ENCODE peak calls at places on chromosomes 16 and 17, in seven cellular contexts. One of them, this sample, is unnamed.
A peak's percentile ranks its signal among the peaks of the same experiment; 100 is the strongest.

GRCh38 chr17:68381076-68381900 is 76.0 kb downstream of the WIPI1 start:
- DNase-seq in effector memory CD4-positive, alpha-beta T cell: no peak
- DNase-seq in adrenal gland: peak; percentile 57
- DNase-seq in cardiac muscle cell: no peak
- DNase-seq in IMR-90: peak; percentile 97
- DNase-seq in neural progenitor cell: no peak
- DNase-seq in pancreas: no peak
- DNase-seq in this sample: peak; percentile 40

GRCh38 chr16:84391151-84391873 is 23.0 kb downstream of the ATP2C2 start:
- DNase-seq in cardiac muscle cell: no peak
- DNase-seq in IMR-90: peak; percentile 46
- DNase-seq in neural progenitor cell: no peak
- DNase-seq in pancreas: no peak
- DNase-seq in adrenal gland: no peak
- DNase-seq in effector memory CD4-positive, alpha-beta T cell: no peak
- DNase-seq in this sample: peak; percentile 66

GRCh38 chr16:56137269-56137668 is 54.0 kb upstream of the GNAO1 start:
- DNase-seq in cardiac muscle cell: no peak
- DNase-seq in IMR-90: no peak
- DNase-seq in pancreas: no peak
- DNase-seq in adrenal gland: no peak
- DNase-seq in neural progenitor cell: no peak
- DNase-seq in effector memory CD4-positive, alpha-beta T cell: no peak
- DNase-seq in this sample: no peak

GRCh38 chr17:1491406-1492248 is 859 bp downstream of the MYO1C start:
- DNase-seq in effector memory CD4-positive, alpha-beta T cell: no peak
- DNase-seq in cardiac muscle cell: peak; percentile 82
- DNase-seq in pancreas: peak; percentile 87
- DNase-seq in adrenal gland: no peak
- DNase-seq in IMR-90: no peak
- DNase-seq in neural progenitor cell: peak; percentile 77
- DNase-seq in this sample: peak; percentile 91

GRCh38 chr16:86061318-86061695 is 162.3 kb downstream of the IRF8 start:
- DNase-seq in neural progenitor cell: no peak
- DNase-seq in pancreas: peak; percentile 35
- DNase-seq in adrenal gland: no peak
- DNase-seq in cardiac muscle cell: no peak
- DNase-seq in effector memory CD4-positive, alpha-beta T cell: no peak
- DNase-seq in IMR-90: no peak
- DNase-seq in this sample: no peak

GRCh38 chr17:77304051-77304745 is 163.4 kb downstream of the SEC14L1 start:
- DNase-seq in cardiac muscle cell: no peak
- DNase-seq in pancreas: no peak
- DNase-seq in effector memory CD4-positive, alpha-beta T cell: no peak
- DNase-seq in neural progenitor cell: no peak
- DNase-seq in IMR-90: no peak
- DNase-seq in adrenal gland: no peak
- DNase-seq in this sample: no peak

GRCh38 chr16:73058616-73059409 is 10.9 kb upstream of the ZFHX3 start:
- DNase-seq in pancreas: peak; percentile 73
- DNase-seq in adrenal gland: no peak
- DNase-seq in IMR-90: peak; percentile 43
- DNase-seq in effector memory CD4-positive, alpha-beta T cell: no peak
- DNase-seq in cardiac muscle cell: peak; percentile 72
- DNase-seq in neural progenitor cell: peak; percentile 88
- DNase-seq in this sample: peak; percentile 58

GRCh38 chr16:47779201-47780016 is 318.3 kb downstream of the PHKB start:
- DNase-seq in adrenal gland: peak; percentile 30
- DNase-seq in IMR-90: peak; percentile 28
- DNase-seq in neural progenitor cell: no peak
- DNase-seq in pancreas: no peak
- DNase-seq in cardiac muscle cell: no peak
- DNase-seq in effector memory CD4-positive, alpha-beta T cell: no peak
- DNase-seq in this sample: peak; percentile 40

GRCh38 chr17:83100853-83101391 is 21.5 kb downstream of the METRNL start:
- DNase-seq in IMR-90: no peak
- DNase-seq in adrenal gland: no peak
- DNase-seq in neural progenitor cell: no peak
- DNase-seq in pancreas: no peak
- DNase-seq in effector memory CD4-positive, alpha-beta T cell: no peak
- DNase-seq in cardiac muscle cell: no peak
- DNase-seq in this sample: no peak

GRCh38 chr16:60151987-60152386 is 1417.9 kb upstream of the GOT2 start:
- DNase-seq in cardiac muscle cell: no peak
- DNase-seq in effector memory CD4-positive, alpha-beta T cell: no peak
- DNase-seq in pancreas: no peak
- DNase-seq in IMR-90: no peak
- DNase-seq in adrenal gland: no peak
- DNase-seq in neural progenitor cell: no peak
- DNase-seq in this sample: no peak

GRCh38 chr17:279776-280175 is 72.8 kb downstream of the RPH3AL start:
- DNase-seq in neural progenitor cell: no peak
- DNase-seq in IMR-90: no peak
- DNase-seq in cardiac muscle cell: no peak
- DNase-seq in adrenal gland: no peak
- DNase-seq in pancreas: peak; percentile 19
- DNase-seq in effector memory CD4-positive, alpha-beta T cell: no peak
- DNase-seq in this sample: no peak

GRCh38 chr17:76726231-76726765 is at the start of gene JMJD6:
- DNase-seq in cardiac muscle cell: peak; percentile 95
- DNase-seq in effector memory CD4-positive, alpha-beta T cell: no peak
- DNase-seq in adrenal gland: peak; percentile 98
- DNase-seq in neural progenitor cell: peak; percentile 98
- DNase-seq in pancreas: peak; percentile 94
- DNase-seq in IMR-90: peak; percentile 95
- DNase-seq in this sample: peak; percentile 98

GRCh38 chr17:63550816-63551639 is 751 bp downstream of the DCAF7 start:
- DNase-seq in pancreas: no peak
- DNase-seq in effector memory CD4-positive, alpha-beta T cell: no peak
- DNase-seq in cardiac muscle cell: peak; percentile 80
- DNase-seq in adrenal gland: peak; percentile 49
- DNase-seq in IMR-90: peak; percentile 29
- DNase-seq in neural progenitor cell: peak; percentile 74
- DNase-seq in this sample: no peak

GRCh38 chr16:22857296-22857695 is 43.3 kb downstream of the HS3ST2 start:
- DNase-seq in cardiac muscle cell: no peak
- DNase-seq in IMR-90: no peak
- DNase-seq in pancreas: no peak
- DNase-seq in adrenal gland: no peak
- DNase-seq in effector memory CD4-positive, alpha-beta T cell: no peak
- DNase-seq in neural progenitor cell: no peak
- DNase-seq in this sample: no peak

GRCh38 chr17:13140750-13141149 is 122.9 kb upstream of the ELAC2 start:
- DNase-seq in effector memory CD4-positive, alpha-beta T cell: no peak
- DNase-seq in neural progenitor cell: peak; percentile 86
- DNase-seq in cardiac muscle cell: no peak
- DNase-seq in pancreas: no peak
- DNase-seq in IMR-90: peak; percentile 24
- DNase-seq in adrenal gland: no peak
- DNase-seq in this sample: no peak

GRCh38 chr17:63538693-63539595 is 11.3 kb upstream of the DCAF7 start:
- DNase-seq in effector memory CD4-positive, alpha-beta T cell: no peak
- DNase-seq in neural progenitor cell: no peak
- DNase-seq in cardiac muscle cell: no peak
- DNase-seq in IMR-90: no peak
- DNase-seq in pancreas: no peak
- DNase-seq in adrenal gland: no peak
- DNase-seq in this sample: no peak

GRCh38 chr16:12207939-12208338 is 231.4 kb downstream of the SNX29 start:
- DNase-seq in pancreas: no peak
- DNase-seq in effector memory CD4-positive, alpha-beta T cell: no peak
- DNase-seq in neural progenitor cell: no peak
- DNase-seq in IMR-90: no peak
- DNase-seq in adrenal gland: no peak
- DNase-seq in cardiac muscle cell: no peak
- DNase-seq in this sample: no peak

GRCh38 chr17:38881600-38882191 is 11.8 kb downstream of the LASP1 start:
- DNase-seq in IMR-90: peak; percentile 48
- DNase-seq in neural progenitor cell: peak; percentile 6
- DNase-seq in effector memory CD4-positive, alpha-beta T cell: no peak
- DNase-seq in adrenal gland: no peak
- DNase-seq in pancreas: no peak
- DNase-seq in cardiac muscle cell: peak; percentile 72
- DNase-seq in this sample: peak; percentile 90

GRCh38 chr17:50638851-50639767 is 4.4 kb downstream of the ABCC3 start:
- DNase-seq in cardiac muscle cell: no peak
- DNase-seq in neural progenitor cell: no peak
- DNase-seq in adrenal gland: peak; percentile 99
- DNase-seq in effector memory CD4-positive, alpha-beta T cell: no peak
- DNase-seq in pancreas: peak; percentile 87
- DNase-seq in IMR-90: peak; percentile 97
- DNase-seq in this sample: peak; percentile 94

GRCh38 chr17:17772231-17772630 is 64.6 kb downstream of the SREBF1 start:
- DNase-seq in effector memory CD4-positive, alpha-beta T cell: no peak
- DNase-seq in cardiac muscle cell: no peak
- DNase-seq in IMR-90: no peak
- DNase-seq in adrenal gland: no peak
- DNase-seq in neural progenitor cell: no peak
- DNase-seq in pancreas: no peak
- DNase-seq in this sample: no peak

GRCh38 chr16:87843678-87844373 is 25.5 kb downstream of the SLC7A5 start:
- DNase-seq in adrenal gland: no peak
- DNase-seq in neural progenitor cell: no peak
- DNase-seq in effector memory CD4-positive, alpha-beta T cell: no peak
- DNase-seq in cardiac muscle cell: no peak
- DNase-seq in IMR-90: no peak
- DNase-seq in pancreas: no peak
- DNase-seq in this sample: no peak
- H3K4me1 ChIP-seq in adrenal gland: peaks cover 6% of the 10 kb centered on the region
- H3K4me1 ChIP-seq in neural progenitor cell: peaks cover 26% of the 10 kb centered on the region
- H3K4me1 ChIP-seq in effector memory CD4-positive, alpha-beta T cell: no peaks in the 10 kb centered on the region
- H3K4me1 ChIP-seq in cardiac muscle cell: no peaks in the 10 kb centered on the region
- H3K4me1 ChIP-seq in IMR-90: no peaks in the 10 kb centered on the region
- H3K4me1 ChIP-seq in pancreas: no peaks in the 10 kb centered on the region
- H3K4me1 ChIP-seq in this sample: no peaks in the 10 kb centered on the region

GRCh38 chr16:49817754-49818507 is 38.0 kb downstream of the ZNF423 start:
- DNase-seq in pancreas: no peak
- DNase-seq in neural progenitor cell: no peak
- DNase-seq in IMR-90: no peak
- DNase-seq in adrenal gland: no peak
- DNase-seq in effector memory CD4-positive, alpha-beta T cell: no peak
- DNase-seq in cardiac muscle cell: no peak
- DNase-seq in this sample: no peak
- H3K27ac ChIP-seq in pancreas: no peak overlapping the region
- H3K27ac ChIP-seq in neural progenitor cell: peak overlapping the region; percentile 37
- H3K27ac ChIP-seq in IMR-90: no peak overlapping the region
- H3K27ac ChIP-seq in adrenal gland: no peak overlapping the region
- H3K27ac ChIP-seq in effector memory CD4-positive, alpha-beta T cell: no peak overlapping the region
- H3K27ac ChIP-seq in cardiac muscle cell: no peak overlapping the region
- H3K27ac ChIP-seq in this sample: no peak overlapping the region

GRCh38 chr17:27793906-27794380 is 6.4 kb downstream of the NOS2 start:
- DNase-seq in neural progenitor cell: no peak
- DNase-seq in IMR-90: no peak
- DNase-seq in pancreas: no peak
- DNase-seq in adrenal gland: no peak
- DNase-seq in cardiac muscle cell: no peak
- DNase-seq in effector memory CD4-positive, alpha-beta T cell: no peak
- DNase-seq in this sample: no peak
- H3K4me3 ChIP-seq in neural progenitor cell: peak overlapping the region; percentile 51
- H3K4me3 ChIP-seq in IMR-90: no peak overlapping the region
- H3K4me3 ChIP-seq in pancreas: no peak overlapping the region
- H3K4me3 ChIP-seq in adrenal gland: no peak overlapping the region
- H3K4me3 ChIP-seq in cardiac muscle cell: peak overlapping the region; percentile 10
- H3K4me3 ChIP-seq in effector memory CD4-positive, alpha-beta T cell: no peak overlapping the region
- H3K4me3 ChIP-seq in this sample: peak overlapping the region; percentile 23

GRCh38 chr16:3152273-3153076 is 17.6 kb downstream of the ZNF213 start:
- DNase-seq in effector memory CD4-positive, alpha-beta T cell: peak; percentile 55
- DNase-seq in adrenal gland: peak; percentile 86
- DNase-seq in IMR-90: peak; percentile 90
- DNase-seq in pancreas: peak; percentile 90
- DNase-seq in neural progenitor cell: peak; percentile 94
- DNase-seq in cardiac muscle cell: peak; percentile 78
- DNase-seq in this sample: peak; percentile 92
- H3K4me1 ChIP-seq in effector memory CD4-positive, alpha-beta T cell: peaks cover 11% of the 10 kb centered on the region
- H3K4me1 ChIP-seq in adrenal gland: peaks cover 26% of the 10 kb centered on the region
- H3K4me1 ChIP-seq in IMR-90: peaks cover 3% of the 10 kb centered on the region
- H3K4me1 ChIP-seq in pancreas: peaks cover 9% of the 10 kb centered on the region
- H3K4me1 ChIP-seq in neural progenitor cell: no peaks in the 10 kb centered on the region
- H3K4me1 ChIP-seq in cardiac muscle cell: no peaks in the 10 kb centered on the region
- H3K4me1 ChIP-seq in this sample: no peaks in the 10 kb centered on the region

GRCh38 chr17:81616877-81617276 is 20.0 kb downstream of the NPLOC4 start:
- DNase-seq in cardiac muscle cell: no peak
- DNase-seq in neural progenitor cell: no peak
- DNase-seq in IMR-90: no peak
- DNase-seq in pancreas: no peak
- DNase-seq in effector memory CD4-positive, alpha-beta T cell: no peak
- DNase-seq in adrenal gland: no peak
- DNase-seq in this sample: no peak
- H3K27ac ChIP-seq in cardiac muscle cell: no peak overlapping the region
- H3K27ac ChIP-seq in neural progenitor cell: no peak overlapping the region
- H3K27ac ChIP-seq in IMR-90: no peak overlapping the region
- H3K27ac ChIP-seq in pancreas: no peak overlapping the region
- H3K27ac ChIP-seq in effector memory CD4-positive, alpha-beta T cell: no peak overlapping the region
- H3K27ac ChIP-seq in adrenal gland: no peak overlapping the region
- H3K27ac ChIP-seq in this sample: no peak overlapping the region

GRCh38 chr17:31582151-31582907 is 190.9 kb downstream of the RAB11FIP4 start:
- DNase-seq in pancreas: no peak
- DNase-seq in effector memory CD4-positive, alpha-beta T cell: no peak
- DNase-seq in neural progenitor cell: no peak
- DNase-seq in cardiac muscle cell: no peak
- DNase-seq in IMR-90: peak; percentile 36
- DNase-seq in adrenal gland: peak; percentile 68
- DNase-seq in this sample: peak; percentile 88

GRCh38 chr17:31581022-31581483 is 189.6 kb downstream of the RAB11FIP4 start:
- DNase-seq in IMR-90: peak; percentile 68
- DNase-seq in pancreas: peak; percentile 76
- DNase-seq in neural progenitor cell: no peak
- DNase-seq in cardiac muscle cell: no peak
- DNase-seq in adrenal gland: peak; percentile 54
- DNase-seq in effector memory CD4-positive, alpha-beta T cell: no peak
- DNase-seq in this sample: peak; percentile 79

GRCh38 chr17:31579265-31579664 is 187.8 kb downstream of the RAB11FIP4 start:
- DNase-seq in neural progenitor cell: no peak
- DNase-seq in pancreas: no peak
- DNase-seq in cardiac muscle cell: no peak
- DNase-seq in effector memory CD4-positive, alpha-beta T cell: no peak
- DNase-seq in IMR-90: peak; percentile 57
- DNase-seq in adrenal gland: no peak
- DNase-seq in this sample: no peak

GRCh38 chr17:31580331-31581021 is 189.0 kb downstream of the RAB11FIP4 start:
- DNase-seq in IMR-90: peak; percentile 85
- DNase-seq in pancreas: no peak
- DNase-seq in cardiac muscle cell: no peak
- DNase-seq in adrenal gland: peak; percentile 47
- DNase-seq in neural progenitor cell: no peak
- DNase-seq in effector memory CD4-positive, alpha-beta T cell: no peak
- DNase-seq in this sample: peak; percentile 65

GRCh38 chr17:31581491-31581890 is 190.0 kb downstream of the RAB11FIP4 start:
- DNase-seq in adrenal gland: no peak
- DNase-seq in cardiac muscle cell: no peak
- DNase-seq in neural progenitor cell: no peak
- DNase-seq in IMR-90: peak; percentile 29
- DNase-seq in pancreas: no peak
- DNase-seq in effector memory CD4-positive, alpha-beta T cell: no peak
- DNase-seq in this sample: peak; percentile 67
- H3K4me3 ChIP-seq in adrenal gland: no peak overlapping the region
- H3K4me3 ChIP-seq in cardiac muscle cell: no peak overlapping the region
- H3K4me3 ChIP-seq in neural progenitor cell: no peak overlapping the region
- H3K4me3 ChIP-seq in IMR-90: no peak overlapping the region
- H3K4me3 ChIP-seq in pancreas: no peak overlapping the region
- H3K4me3 ChIP-seq in effector memory CD4-positive, alpha-beta T cell: no peak overlapping the region
- H3K4me3 ChIP-seq in this sample: no peak overlapping the region

GRCh38 chr16:57693539-57693938 is 1.1 kb upstream of the DRC7 start:
- DNase-seq in effector memory CD4-positive, alpha-beta T cell: no peak
- DNase-seq in cardiac muscle cell: no peak
- DNase-seq in neural progenitor cell: no peak
- DNase-seq in IMR-90: no peak
- DNase-seq in pancreas: no peak
- DNase-seq in adrenal gland: no peak
- DNase-seq in this sample: no peak
- H3K4me1 ChIP-seq in effector memory CD4-positive, alpha-beta T cell: peaks cover 12% of the 10 kb centered on the region
- H3K4me1 ChIP-seq in cardiac muscle cell: peaks cover 14% of the 10 kb centered on the region
- H3K4me1 ChIP-seq in neural progenitor cell: peaks cover 2% of the 10 kb centered on the region
- H3K4me1 ChIP-seq in IMR-90: no peaks in the 10 kb centered on the region
- H3K4me1 ChIP-seq in pancreas: peaks cover 27% of the 10 kb centered on the region
- H3K4me1 ChIP-seq in adrenal gland: no peaks in the 10 kb centered on the region
- H3K4me1 ChIP-seq in this sample: no peaks in the 10 kb centered on the region